ENCODE peak calls at places on chromosomes 3 and 15, in six cellular contexts. F is nucleus accumbens; Y is NCI-H345; X is mucosa of gallbladder; A is activated CD4-positive, alpha-beta T cell treated with anti-CD3 and anti-CD28 coated beads, Interleukin-2, amount 10 ng/mL, durations not matched to agents 7 days and 5 days; O is cardiac septum. D is an unnamed sample.

GRCh38 chr15:64009798-64010241 is 36.5 kb downstream of the DAPK2 start:
- DNase-seq in O (no peak), X (no peak), Y (no peak), A (peak), F (no peak), D (no peak)

GRCh38 chr3:87052499-87053260 is 61.7 kb upstream of the VGLL3 start:
- DNase-seq in A (no peak), Y (no peak), X (no peak), F (no peak), O (no peak), D (no peak)

GRCh38 chr3:171446801-171447578 is 13.2 kb downstream of the TNIK start:
- DNase-seq in O (no peak), F (no peak), Y (no peak), X (peak), A (no peak), D (no peak)

GRCh38 chr3:71846189-71846588 is 61.2 kb upstream of the PROK2 start:
- DNase-seq in A (no peak), O (no peak), X (no peak), F (no peak), Y (no peak), D (no peak)

GRCh38 chr15:96218623-96219465 is 111.7 kb upstream of the NR2F2 start:
- DNase-seq in O (no peak), X (no peak), Y (no peak), A (no peak), F (no peak), D (no peak)

GRCh38 chr3:50630916-50631315 is 14.0 kb downstream of the MAPKAPK3 start:
- DNase-seq in Y (no peak), A (no peak), F (no peak), O (no peak), X (no peak), D (peak)

GRCh38 chr3:152557302-152557999 is 277.5 kb upstream of the P2RY1 start:
- DNase-seq in F (no peak), X (no peak), Y (no peak), O (no peak), A (no peak), D (no peak)

GRCh38 chr3:37586280-37586679 is 275.4 kb upstream of the CTDSPL start:
- DNase-seq in Y (no peak), X (no peak), F (no peak), A (no peak), O (no peak), D (no peak)

GRCh38 chr3:30473374-30474051 is 132.9 kb upstream of the TGFBR2 start:
- DNase-seq in F (no peak), O (no peak), Y (no peak), A (no peak), X (no peak), D (no peak)

GRCh38 chr15:82186748-82187415 is 75.7 kb downstream of the EFL1 start:
- DNase-seq in Y (no peak), X (no peak), A (no peak), F (no peak), O (no peak), D (no peak)

GRCh38 chr3:173732237-173732636 is 334.7 kb downstream of the NLGN1 start:
- DNase-seq in A (no peak), X (no peak), Y (no peak), O (no peak), F (no peak), D (peak)

GRCh38 chr3:132879651-132880050 is 157.4 kb upstream of the NPHP3 start:
- DNase-seq in F (no peak), O (no peak), A (no peak), X (no peak), Y (no peak), D (no peak)

GRCh38 chr15:59166601-59167265 is 39.9 kb upstream of the LDHAL6B start:
- DNase-seq in X (no peak), F (no peak), O (no peak), Y (peak), A (no peak), D (no peak)

GRCh38 chr3:35408882-35409281 is 230.4 kb upstream of the ARPP21 start:
- DNase-seq in X (no peak), A (no peak), O (no peak), Y (no peak), F (no peak), D (no peak)

GRCh38 chr3:113744941-113745272 is 1.1 kb downstream of the NAA50 start:
- DNase-seq in X (no peak), O (no peak), A (no peak), F (no peak), Y (no peak), D (no peak)